ENCODE peak calls at places on chromosomes 11 and 22, in four cellular contexts. H, M, S and Q are unnamed samples.

GRCh38 chr11:45649544-45650165 is 15.8 kb downstream of the CHST1 start:
- DNase-seq in H (no peak), M (no peak), S (no peak), Q (no peak)

GRCh38 chr11:61947486-61948210 is 2.5 kb upstream of the BEST1 start:
- DNase-seq in H (peak; percentile 88), M (peak; percentile 76), S (peak; percentile 89), Q (peak; percentile 87)

GRCh38 chr22:46021577-46021976 is 44.6 kb upstream of the WNT7B start:
- DNase-seq in H (no peak), M (no peak), S (no peak), Q (no peak)

GRCh38 chr22:35705141-35705540 is 12.5 kb upstream of the APOL5 start:
- DNase-seq in H (peak; percentile 95), M (no peak), S (no peak), Q (peak; percentile 88)

GRCh38 chr11:86802601-86803051 is 2.3 kb downstream of the PRSS23 start:
- DNase-seq in H (peak; percentile 57), M (no peak), S (peak; percentile 83), Q (peak; percentile 55)

GRCh38 chr11:102561636-102562035 is 31.1 kb upstream of the MMP7 start:
- DNase-seq in H (no peak), M (no peak), S (no peak), Q (no peak)

GRCh38 chr11:44619931-44620725 is 54.7 kb downstream of the CD82 start:
- DNase-seq in H (no peak), M (no peak), S (no peak), Q (no peak)

GRCh38 chr22:48743601-48744282 is 1083.9 kb downstream of the BRD1 start:
- DNase-seq in H (no peak), M (no peak), S (no peak), Q (no peak)

GRCh38 chr11:19962053-19962794 is 198.1 kb downstream of the DBX1 start:
- DNase-seq in H (no peak), M (no peak), S (no peak), Q (peak; percentile 26)

GRCh38 chr11:134069426-134069921 is 602 bp downstream of the JAM3 start:
- DNase-seq in H (peak; percentile 31), M (no peak), S (peak; percentile 64), Q (no peak)

GRCh38 chr11:1224491-1225385 is 1.9 kb downstream of the MUC5B start:
- DNase-seq in H (no peak), M (no peak), S (peak; percentile 67), Q (no peak)

GRCh38 chr11:111870887-111871692 is at the start of gene ALG9:
- DNase-seq in H (peak; percentile 82), M (peak; percentile 68), S (peak; percentile 90), Q (peak; percentile 87)

GRCh38 chr11:108666373-108666772 is 1.5 kb downstream of the DDX10 start:
- DNase-seq in H (no peak), M (no peak), S (peak; percentile 83), Q (no peak)

GRCh38 chr11:64800633-64801464 is 2.2 kb downstream of the MAP4K2 start:
- DNase-seq in H (no peak), M (no peak), S (no peak), Q (no peak)

GRCh38 chr11:109423114-109423859 is 1.3 kb downstream of the C11orf87 start:
- DNase-seq in H (no peak), M (peak; percentile 17), S (peak; percentile 40), Q (no peak)

GRCh38 chr22:25962711-25963110 is 206.6 kb upstream of the SEZ6L start:
- DNase-seq in H (no peak), M (no peak), S (no peak), Q (no peak)

GRCh38 chr11:111417011-111417765 is 38.1 kb upstream of the POU2AF1 start:
- DNase-seq in H (peak; percentile 73), M (no peak), S (no peak), Q (no peak)

GRCh38 chr11:74449369-74449931 is 17.9 kb downstream of the KCNE3 start:
- DNase-seq in H (peak; percentile 81), M (peak; percentile 30), S (peak; percentile 82), Q (peak; percentile 48)

GRCh38 chr22:31876156-31877035 is 67.9 kb upstream of the YWHAH start:
- DNase-seq in H (no peak), M (no peak), S (no peak), Q (no peak)

GRCh38 chr22:27237342-27237741 is 564.2 kb downstream of the MN1 start:
- DNase-seq in H (no peak), M (no peak), S (no peak), Q (no peak)
- H3K18ac ChIP-seq in H (no peak overlapping the region), M (no peak overlapping the region), S (no peak overlapping the region), Q (no peak overlapping the region)

GRCh38 chr11:122175316-122175715 is 59.3 kb upstream of the BLID start:
- DNase-seq in H (no peak), M (no peak), S (no peak), Q (no peak)
- H3K4me2 ChIP-seq in H (peak overlapping the region; percentile 87), M (no peak overlapping the region), S (no peak overlapping the region), Q (no peak overlapping the region)

GRCh38 chr22:39457047-39457545 is 284 bp downstream of the MGAT3 start:
- DNase-seq in H (no peak), M (no peak), S (no peak), Q (no peak)

GRCh38 chr22:39453765-39454378 is 2.9 kb upstream of the MGAT3 start:
- DNase-seq in H (peak; percentile 17), M (no peak), S (peak; percentile 86), Q (peak; percentile 53)

GRCh38 chr22:39456262-39457046 is at the start of gene MGAT3:
- DNase-seq in H (no peak), M (no peak), S (no peak), Q (peak; percentile 45)

GRCh38 chr22:39452740-39453040 is 4.1 kb upstream of the MGAT3 start:
- DNase-seq in H (no peak), M (no peak), S (no peak), Q (no peak)

GRCh38 chr22:39454385-39454871 is 2.4 kb upstream of the MGAT3 start:
- DNase-seq in H (no peak), M (no peak), S (peak; percentile 69), Q (peak; percentile 61)
- H3K18ac ChIP-seq in H (no peak overlapping the region), M (peak overlapping the region; percentile 69), S (no peak overlapping the region), Q (no peak overlapping the region)

GRCh38 chr11:116990061-116990473 is 108.2 kb downstream of the SIK3 start:
- DNase-seq in H (peak; percentile 92), M (no peak), S (no peak), Q (no peak)
- H3K4me2 ChIP-seq in H (no peak overlapping the region), M (no peak overlapping the region), S (no peak overlapping the region), Q (no peak overlapping the region)

GRCh38 chr22:42313204-42313603 is 42.8 kb upstream of the TCF20 start:
- DNase-seq in H (no peak), M (no peak), S (peak; percentile 53), Q (no peak)
- H3K18ac ChIP-seq in H (no peak overlapping the region), M (peak overlapping the region; percentile 7), S (no peak overlapping the region), Q (peak overlapping the region; percentile 7)

GRCh38 chr11:107017433-107018227 is 646 bp downstream of the GUCY1A2 start:
- DNase-seq in H (no peak), M (peak; percentile 61), S (peak; percentile 88), Q (peak; percentile 11)
- H3K4me2 ChIP-seq in H (peak overlapping the region; percentile 80), M (peak overlapping the region; percentile 92), S (peak overlapping the region; percentile 52), Q (peak overlapping the region; percentile 80)

GRCh38 chr11:132033051-132033450 is 662.6 kb downstream of the NTM start:
- DNase-seq in H (peak; percentile 36), M (no peak), S (no peak), Q (no peak)
- H3K18ac ChIP-seq in H (peak overlapping the region; percentile 51), M (no peak overlapping the region), S (no peak overlapping the region), Q (no peak overlapping the region)

DNA sequence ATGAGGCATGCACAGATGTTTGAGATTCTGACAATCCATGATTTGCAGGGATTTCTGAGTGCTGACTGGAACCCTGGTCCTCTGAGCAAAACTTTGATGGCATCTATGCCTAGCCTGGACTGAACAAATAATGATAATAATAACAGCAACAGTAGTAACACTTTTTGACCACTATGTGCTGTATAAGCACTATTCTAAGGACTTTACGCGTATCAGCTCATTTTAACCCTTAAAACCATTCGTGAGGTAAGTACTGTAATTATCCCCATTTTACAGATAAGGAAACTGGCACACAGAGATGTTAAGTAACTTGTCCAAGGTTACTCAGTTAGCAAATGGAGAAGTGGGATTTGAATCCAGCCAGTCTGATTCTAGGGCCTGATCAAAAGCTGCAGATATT is 168.4 kb downstream of the C11orf91 start:
- DNase-seq in H (no peak), M (no peak), S (no peak), Q (no peak)
- H3K4me2 ChIP-seq in H (no peak overlapping the region), M (no peak overlapping the region), S (no peak overlapping the region), Q (no peak overlapping the region)